ENCODE peak calls at places on chromosomes 13 and 19, in four cellular contexts. Y is SK-N-SH, F is right cardiac atrium, J is astrocyte. I is an unnamed sample.

GRCh38 chr13:51500687-51501086 is 47.9 kb upstream of the INTS6 start:
- DNase-seq in Y (no peak), F (no peak), J (no peak), I (no peak)

GRCh38 chr13:83003185-83003584 is 879.1 kb downstream of the SLITRK1 start:
- DNase-seq in Y (no peak), F (no peak), J (no peak), I (no peak)

GRCh38 chr19:50658438-50659317 is 9.4 kb downstream of the C19orf81 start:
- DNase-seq in Y (peak; percentile 99), F (peak; percentile 86), J (no peak), I (no peak)

GRCh38 chr19:18717601-18718000 is 34.1 kb downstream of the CRTC1 start:
- DNase-seq in Y (no peak), F (peak; percentile 60), J (no peak), I (no peak)

GRCh38 chr19:43596842-43597461 is 557 bp downstream of the ZNF576 start:
- DNase-seq in Y (no peak), F (peak; percentile 62), J (no peak), I (no peak)

GRCh38 chr13:89486065-89486464 is 1814.9 kb downstream of the SLITRK5 start:
- DNase-seq in Y (peak; percentile 27), F (no peak), J (peak; percentile 34), I (no peak)

GRCh38 chr19:16293133-16294085 is 31.2 kb upstream of the KLF2 start:
- DNase-seq in Y (no peak), F (peak; percentile 92), J (peak; percentile 96), I (no peak)

GRCh38 chr13:38670627-38671026 is 16.2 kb upstream of the FREM2 start:
- DNase-seq in Y (no peak), F (no peak), J (peak; percentile 22), I (peak; percentile 33)

GRCh38 chr19:53463263-53463662 is 4.3 kb upstream of the ZNF813 start:
- DNase-seq in Y (peak; percentile 79), F (peak; percentile 80), J (peak; percentile 18), I (no peak)

GRCh38 chr19:489418-490196 is 6.7 kb upstream of the MADCAM1 start:
- DNase-seq in Y (peak; percentile 70), F (peak; percentile 75), J (peak; percentile 18), I (no peak)

GRCh38 chr13:40363653-40364052 is 302.8 kb downstream of the FOXO1 start:
- DNase-seq in Y (no peak), F (no peak), J (no peak), I (no peak)

GRCh38 chr13:32125221-32125621 is 93.6 kb downstream of the FRY start:
- DNase-seq in Y (no peak), F (no peak), J (no peak), I (no peak)

GRCh38 chr13:50085063-50085462 is 69.8 kb downstream of the KCNRG start:
- DNase-seq in Y (no peak), F (no peak), J (no peak), I (peak; percentile 21)
- H3K27ac ChIP-seq in Y (no peak overlapping the region), F (no peak overlapping the region), J (peak overlapping the region; percentile 11), I (no peak overlapping the region)

DNA sequence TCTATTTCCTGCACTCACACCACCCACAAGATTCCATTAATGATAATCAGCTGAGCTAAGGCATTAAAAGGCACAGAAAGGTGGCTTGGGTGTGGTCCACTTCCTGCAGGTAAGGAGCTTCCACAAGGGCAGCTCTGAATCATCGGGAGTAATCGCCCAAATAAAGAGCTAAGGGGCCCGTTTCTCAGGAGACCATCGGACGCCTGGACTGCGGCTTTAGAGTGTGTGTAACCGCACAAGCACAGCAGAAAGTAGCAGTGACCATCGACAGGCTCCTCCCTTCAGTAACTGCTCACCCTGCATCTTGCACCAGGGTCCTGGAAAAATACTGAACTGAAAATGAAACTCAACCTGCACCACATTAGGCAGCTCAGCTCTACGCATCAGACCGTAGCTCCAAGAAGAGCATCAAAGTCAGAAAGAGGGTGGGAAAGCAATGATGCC is 6.0 kb downstream of the STK24 start:
- DNase-seq in Y (no peak), F (no peak), J (peak; percentile 34), I (peak; percentile 85)
- H3K27ac ChIP-seq in Y (no peak overlapping the region), F (peak overlapping the region; percentile 61), J (no peak overlapping the region), I (peak overlapping the region; percentile 56)

DNA sequence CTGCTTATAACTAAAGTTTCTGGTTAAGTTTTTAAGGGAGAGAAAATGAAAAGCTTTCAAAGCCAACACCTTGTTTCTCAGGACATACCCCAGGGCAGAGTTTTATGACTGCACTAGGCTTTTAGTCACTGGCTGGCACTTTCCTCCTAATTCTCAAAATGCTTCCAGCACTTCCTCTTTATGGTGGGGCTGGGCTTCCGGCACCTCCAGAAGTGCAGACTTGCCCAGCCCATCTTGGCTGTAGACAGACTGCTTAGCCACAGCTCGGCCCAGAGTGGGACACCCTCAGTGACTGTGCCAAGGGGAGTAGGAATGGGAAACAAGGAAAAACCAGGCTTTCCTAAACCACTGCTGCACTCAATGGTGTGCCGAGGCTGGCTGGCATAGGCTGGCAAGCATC is 23.2 kb upstream of the GTF3A start:
- DNase-seq in Y (no peak), F (peak; percentile 69), J (no peak), I (peak; percentile 25)
- H3K27ac ChIP-seq in Y (no peak overlapping the region), F (no peak overlapping the region), J (no peak overlapping the region), I (no peak overlapping the region)

GRCh38 chr13:21063031-21063430 is 1.6 kb upstream of the LATS2 start:
- DNase-seq in Y (no peak), F (no peak), J (no peak), I (no peak)

GRCh38 chr13:21060063-21060826 is 1.1 kb downstream of the LATS2 start:
- DNase-seq in Y (no peak), F (peak; percentile 88), J (peak; percentile 38), I (no peak)

GRCh38 chr13:21061077-21061945 is at the start of gene LATS2:
- DNase-seq in Y (peak; percentile 62), F (peak; percentile 99), J (peak; percentile 87), I (peak; percentile 61)

GRCh38 chr13:21058361-21058760 is 3.0 kb downstream of the LATS2 start:
- DNase-seq in Y (no peak), F (no peak), J (no peak), I (no peak)

GRCh38 chr13:21060827-21061076 is 634 bp downstream of the LATS2 start:
- DNase-seq in Y (peak; percentile 44), F (peak; percentile 85), J (no peak), I (no peak)
- H3K27ac ChIP-seq in Y (peak overlapping the region; percentile 67), F (peak overlapping the region; percentile 98), J (peak overlapping the region; percentile 99), I (peak overlapping the region; percentile 63)

GRCh38 chr19:42151735-42152134 is 19.5 kb upstream of the POU2F2 start:
- DNase-seq in Y (peak; percentile 33), F (no peak), J (no peak), I (no peak)
- H3K27ac ChIP-seq in Y (no peak overlapping the region), F (no peak overlapping the region), J (no peak overlapping the region), I (no peak overlapping the region)

GRCh38 chr19:17332360-17332676 is 2.3 kb downstream of the ANO8 start:
- DNase-seq in Y (no peak), F (no peak), J (no peak), I (no peak)
- H3K27ac ChIP-seq in Y (no peak overlapping the region), F (no peak overlapping the region), J (no peak overlapping the region), I (no peak overlapping the region)

I was measured in foreskin keratinocyte.